ENCODE peak calls at places on chromosomes 3 and 15, in eight cellular contexts. One of them, this sample, is unnamed.

GRCh38 chr3:101303089-101303731 is 17.2 kb downstream of the IMPG2 start:
- DNase-seq in AG04450: peak
- DNase-seq in A673: no peak
- DNase-seq in tibial nerve: no peak
- DNase-seq in HepG2: no peak
- DNase-seq in GM23338: no peak
- DNase-seq in brain microvascular endothelial cell: no peak
- DNase-seq in A549: no peak
- DNase-seq in this sample: no peak

GRCh38 chr15:75228787-75229186 is 27.1 kb downstream of the C15orf39 start:
- DNase-seq in tibial nerve: no peak
- DNase-seq in A549: no peak
- DNase-seq in A673: no peak
- DNase-seq in AG04450: no peak
- DNase-seq in HepG2: no peak
- DNase-seq in brain microvascular endothelial cell: no peak
- DNase-seq in GM23338: no peak
- DNase-seq in this sample: no peak

GRCh38 chr15:33737687-33738606 is 230.3 kb upstream of the CHRM5 start:
- DNase-seq in HepG2: peak
- DNase-seq in AG04450: no peak
- DNase-seq in A549: peak
- DNase-seq in tibial nerve: peak
- DNase-seq in brain microvascular endothelial cell: peak
- DNase-seq in GM23338: peak
- DNase-seq in A673: peak
- DNase-seq in this sample: peak

GRCh38 chr15:37079726-37080125 is 20.6 kb downstream of the MEIS2 start:
- DNase-seq in HepG2: no peak
- DNase-seq in GM23338: no peak
- DNase-seq in AG04450: no peak
- DNase-seq in brain microvascular endothelial cell: no peak
- DNase-seq in tibial nerve: no peak
- DNase-seq in A673: no peak
- DNase-seq in A549: no peak
- DNase-seq in this sample: no peak

GRCh38 chr3:56802793-56803192 is 1.0 kb upstream of the ARHGEF3 start:
- DNase-seq in A549: no peak
- DNase-seq in brain microvascular endothelial cell: no peak
- DNase-seq in AG04450: no peak
- DNase-seq in GM23338: no peak
- DNase-seq in HepG2: no peak
- DNase-seq in tibial nerve: no peak
- DNase-seq in A673: no peak
- DNase-seq in this sample: no peak

GRCh38 chr3:8482263-8482662 is 19.4 kb upstream of the LMCD1 start:
- DNase-seq in HepG2: no peak
- DNase-seq in A673: no peak
- DNase-seq in GM23338: no peak
- DNase-seq in tibial nerve: no peak
- DNase-seq in AG04450: no peak
- DNase-seq in brain microvascular endothelial cell: no peak
- DNase-seq in A549: no peak
- DNase-seq in this sample: no peak

GRCh38 chr3:74613060-74613459 is 1.4 kb downstream of the CNTN3 start:
- DNase-seq in brain microvascular endothelial cell: no peak
- DNase-seq in A673: no peak
- DNase-seq in HepG2: no peak
- DNase-seq in A549: no peak
- DNase-seq in tibial nerve: no peak
- DNase-seq in GM23338: no peak
- DNase-seq in AG04450: no peak
- DNase-seq in this sample: no peak

GRCh38 chr15:41495736-41496599 is 2.3 kb downstream of the ITPKA start:
- DNase-seq in GM23338: peak
- DNase-seq in tibial nerve: no peak
- DNase-seq in brain microvascular endothelial cell: no peak
- DNase-seq in AG04450: no peak
- DNase-seq in HepG2: peak
- DNase-seq in A673: no peak
- DNase-seq in A549: no peak
- DNase-seq in this sample: no peak

GRCh38 chr3:15434756-15435155 is 7.4 kb downstream of the EAF1 start:
- DNase-seq in A673: no peak
- DNase-seq in brain microvascular endothelial cell: no peak
- DNase-seq in A549: no peak
- DNase-seq in tibial nerve: no peak
- DNase-seq in AG04450: no peak
- DNase-seq in HepG2: no peak
- DNase-seq in GM23338: peak
- DNase-seq in this sample: no peak

GRCh38 chr3:186097663-186098451 is 11.0 kb downstream of the ETV5 start:
- DNase-seq in tibial nerve: peak
- DNase-seq in AG04450: no peak
- DNase-seq in A549: peak
- DNase-seq in GM23338: peak
- DNase-seq in A673: peak
- DNase-seq in HepG2: peak
- DNase-seq in brain microvascular endothelial cell: peak
- DNase-seq in this sample: no peak

GRCh38 chr3:113245775-113246174 is 34.4 kb downstream of the BOC start:
- DNase-seq in GM23338: no peak
- DNase-seq in AG04450: no peak
- DNase-seq in A549: no peak
- DNase-seq in brain microvascular endothelial cell: no peak
- DNase-seq in HepG2: no peak
- DNase-seq in tibial nerve: peak
- DNase-seq in A673: no peak
- DNase-seq in this sample: no peak

GRCh38 chr3:72303926-72304325 is 519.0 kb upstream of the PROK2 start:
- DNase-seq in HepG2: no peak
- DNase-seq in brain microvascular endothelial cell: no peak
- DNase-seq in AG04450: no peak
- DNase-seq in GM23338: peak
- DNase-seq in A673: peak
- DNase-seq in A549: no peak
- DNase-seq in tibial nerve: no peak
- DNase-seq in this sample: no peak

GRCh38 chr3:130662407-130663028 is 84.1 kb downstream of the PIK3R4 start:
- DNase-seq in A549: no peak
- DNase-seq in tibial nerve: no peak
- DNase-seq in A673: no peak
- DNase-seq in HepG2: no peak
- DNase-seq in AG04450: no peak
- DNase-seq in GM23338: no peak
- DNase-seq in brain microvascular endothelial cell: no peak
- DNase-seq in this sample: no peak

GRCh38 chr3:197189633-197190032 is 108.8 kb downstream of the DLG1 start:
- DNase-seq in GM23338: no peak
- DNase-seq in A549: no peak
- DNase-seq in tibial nerve: no peak
- DNase-seq in A673: no peak
- DNase-seq in brain microvascular endothelial cell: no peak
- DNase-seq in HepG2: no peak
- DNase-seq in AG04450: no peak
- DNase-seq in this sample: no peak

GRCh38 chr15:80500021-80500420 is 95.8 kb downstream of the ARNT2 start:
- DNase-seq in brain microvascular endothelial cell: no peak
- DNase-seq in HepG2: no peak
- DNase-seq in tibial nerve: no peak
- DNase-seq in A549: no peak
- DNase-seq in A673: no peak
- DNase-seq in AG04450: no peak
- DNase-seq in GM23338: no peak
- DNase-seq in this sample: no peak

GRCh38 chr15:67185621-67186225 is 68.7 kb downstream of the AAGAB start:
- DNase-seq in A549: no peak
- DNase-seq in A673: no peak
- DNase-seq in GM23338: no peak
- DNase-seq in HepG2: no peak
- DNase-seq in tibial nerve: no peak
- DNase-seq in AG04450: no peak
- DNase-seq in brain microvascular endothelial cell: no peak
- DNase-seq in this sample: no peak

GRCh38 chr15:88653200-88654064 is 14.6 kb downstream of the ISG20 start:
- DNase-seq in brain microvascular endothelial cell: no peak
- DNase-seq in GM23338: no peak
- DNase-seq in tibial nerve: no peak
- DNase-seq in A549: no peak
- DNase-seq in AG04450: no peak
- DNase-seq in A673: no peak
- DNase-seq in HepG2: no peak
- DNase-seq in this sample: no peak

GRCh38 chr3:71964170-71964569 is 179.2 kb upstream of the PROK2 start:
- DNase-seq in A549: no peak
- DNase-seq in GM23338: no peak
- DNase-seq in A673: no peak
- DNase-seq in brain microvascular endothelial cell: no peak
- DNase-seq in tibial nerve: no peak
- DNase-seq in HepG2: no peak
- DNase-seq in AG04450: no peak
- DNase-seq in this sample: no peak

GRCh38 chr15:43150171-43150929 is 17.0 kb downstream of the TMEM62 start:
- DNase-seq in A673: peak
- DNase-seq in HepG2: no peak
- DNase-seq in A549: peak
- DNase-seq in tibial nerve: no peak
- DNase-seq in AG04450: peak
- DNase-seq in brain microvascular endothelial cell: peak
- DNase-seq in GM23338: peak
- DNase-seq in this sample: no peak

GRCh38 chr15:40197434-40197833 is 36.6 kb downstream of the BUB1B start:
- DNase-seq in HepG2: no peak
- DNase-seq in A673: no peak
- DNase-seq in GM23338: no peak
- DNase-seq in AG04450: no peak
- DNase-seq in brain microvascular endothelial cell: no peak
- DNase-seq in A549: no peak
- DNase-seq in tibial nerve: no peak
- DNase-seq in this sample: no peak

GRCh38 chr3:38267689-38268477 is 2.3 kb downstream of the SLC22A13 start:
- DNase-seq in GM23338: peak
- DNase-seq in AG04450: no peak
- DNase-seq in brain microvascular endothelial cell: no peak
- DNase-seq in tibial nerve: no peak
- DNase-seq in HepG2: no peak
- DNase-seq in A549: no peak
- DNase-seq in A673: no peak
- DNase-seq in this sample: no peak

GRCh38 chr3:190517696-190518095 is 3.8 kb downstream of the IL1RAP start:
- DNase-seq in brain microvascular endothelial cell: peak
- DNase-seq in A673: peak
- DNase-seq in HepG2: no peak
- DNase-seq in AG04450: no peak
- DNase-seq in A549: no peak
- DNase-seq in tibial nerve: no peak
- DNase-seq in GM23338: no peak
- DNase-seq in this sample: no peak

GRCh38 chr3:66338927-66339326 is 118.1 kb downstream of the SLC25A26 start:
- DNase-seq in GM23338: no peak
- DNase-seq in A673: no peak
- DNase-seq in brain microvascular endothelial cell: peak
- DNase-seq in tibial nerve: no peak
- DNase-seq in AG04450: no peak
- DNase-seq in A549: no peak
- DNase-seq in HepG2: no peak
- DNase-seq in this sample: no peak

GRCh38 chr3:118972974-118973373 is 61.7 kb downstream of the IGSF11 start:
- DNase-seq in AG04450: no peak
- DNase-seq in GM23338: no peak
- DNase-seq in HepG2: no peak
- DNase-seq in A549: no peak
- DNase-seq in A673: no peak
- DNase-seq in tibial nerve: no peak
- DNase-seq in brain microvascular endothelial cell: no peak
- DNase-seq in this sample: no peak

GRCh38 chr3:13110678-13111116 is 37.5 kb upstream of the IQSEC1 start:
- DNase-seq in tibial nerve: no peak
- DNase-seq in AG04450: no peak
- DNase-seq in A549: no peak
- DNase-seq in brain microvascular endothelial cell: no peak
- DNase-seq in A673: no peak
- DNase-seq in GM23338: no peak
- DNase-seq in HepG2: no peak
- DNase-seq in this sample: peak

GRCh38 chr3:13078158-13078905 is 5.1 kb upstream of the IQSEC1 start:
- DNase-seq in GM23338: no peak
- DNase-seq in A673: no peak
- DNase-seq in tibial nerve: no peak
- DNase-seq in A549: no peak
- DNase-seq in HepG2: no peak
- DNase-seq in brain microvascular endothelial cell: no peak
- DNase-seq in AG04450: no peak
- DNase-seq in this sample: no peak

GRCh38 chr3:87696276-87697013 is 362.4 kb downstream of the CGGBP1 start:
- DNase-seq in brain microvascular endothelial cell: no peak
- DNase-seq in tibial nerve: no peak
- DNase-seq in A673: no peak
- DNase-seq in GM23338: peak
- DNase-seq in AG04450: no peak
- DNase-seq in A549: no peak
- DNase-seq in HepG2: peak
- DNase-seq in this sample: no peak

GRCh38 chr3:50606596-50606995 is 5.0 kb downstream of the CISH start:
- DNase-seq in A549: no peak
- DNase-seq in AG04450: no peak
- DNase-seq in A673: no peak
- DNase-seq in GM23338: no peak
- DNase-seq in brain microvascular endothelial cell: no peak
- DNase-seq in tibial nerve: no peak
- DNase-seq in HepG2: no peak
- DNase-seq in this sample: no peak
- H3K4me3 ChIP-seq in A549: no peak
- H3K4me3 ChIP-seq in AG04450: no peak
- H3K4me3 ChIP-seq in A673: no peak
- H3K4me3 ChIP-seq in GM23338: no peak
- H3K4me3 ChIP-seq in brain microvascular endothelial cell: no peak
- H3K4me3 ChIP-seq in tibial nerve: no peak
- H3K4me3 ChIP-seq in HepG2: no peak
- H3K4me3 ChIP-seq in this sample: peak

GRCh38 chr15:78260489-78260888 is 3.9 kb upstream of the DNAJA4 start:
- DNase-seq in A549: no peak
- DNase-seq in AG04450: no peak
- DNase-seq in A673: no peak
- DNase-seq in GM23338: no peak
- DNase-seq in tibial nerve: no peak
- DNase-seq in HepG2: no peak
- DNase-seq in brain microvascular endothelial cell: no peak
- DNase-seq in this sample: no peak
- H3K27ac ChIP-seq in A549: no peak
- H3K27ac ChIP-seq in AG04450: no peak
- H3K27ac ChIP-seq in A673: no peak
- H3K27ac ChIP-seq in GM23338: no peak
- H3K27ac ChIP-seq in tibial nerve: no peak
- H3K27ac ChIP-seq in HepG2: no peak
- H3K27ac ChIP-seq in brain microvascular endothelial cell: no peak
- H3K27ac ChIP-seq in this sample: no peak

GRCh38 chr3:158727499-158728377 is 4.5 kb downstream of the RARRES1 start:
- DNase-seq in brain microvascular endothelial cell: peak
- DNase-seq in GM23338: peak
- DNase-seq in HepG2: peak
- DNase-seq in A673: peak
- DNase-seq in A549: peak
- DNase-seq in AG04450: no peak
- DNase-seq in tibial nerve: peak
- DNase-seq in this sample: no peak
- H3K4me3 ChIP-seq in brain microvascular endothelial cell: no peak
- H3K4me3 ChIP-seq in GM23338: no peak
- H3K4me3 ChIP-seq in HepG2: no peak
- H3K4me3 ChIP-seq in A673: peak
- H3K4me3 ChIP-seq in A549: peak
- H3K4me3 ChIP-seq in AG04450: no peak
- H3K4me3 ChIP-seq in tibial nerve: no peak
- H3K4me3 ChIP-seq in this sample: peak

GRCh38 chr3:51379746-51380330 is 5.3 kb upstream of the MANF start:
- DNase-seq in HepG2: no peak
- DNase-seq in GM23338: no peak
- DNase-seq in AG04450: no peak
- DNase-seq in A549: no peak
- DNase-seq in tibial nerve: no peak
- DNase-seq in brain microvascular endothelial cell: no peak
- DNase-seq in A673: no peak
- DNase-seq in this sample: no peak
- H3K27ac ChIP-seq in HepG2: no peak
- H3K27ac ChIP-seq in GM23338: no peak
- H3K27ac ChIP-seq in AG04450: no peak
- H3K27ac ChIP-seq in A549: no peak
- H3K27ac ChIP-seq in tibial nerve: no peak
- H3K27ac ChIP-seq in brain microvascular endothelial cell: no peak
- H3K27ac ChIP-seq in A673: no peak
- H3K27ac ChIP-seq in this sample: no peak